ENCODE peak calls at places on chromosomes 1 and 21, in five cellular contexts. C, H, M, S and R are unnamed samples.

GRCh38 chr21:33058468-33059318 is 11.2 kb upstream of the OLIG1 start:
- DNase-seq in H (no peak), S (no peak), C (no peak), M (no peak), R (no peak)

GRCh38 chr1:93346472-93346991 is 825 bp downstream of the DR1 start:
- DNase-seq in S (no peak), H (peak), C (no peak), M (no peak), R (no peak)

GRCh38 chr1:230542681-230543080 is 99.6 kb upstream of the COG2 start:
- DNase-seq in C (no peak), M (no peak), H (no peak), S (no peak), R (no peak)

GRCh38 chr1:82386365-82387069 is 585.8 kb downstream of the ADGRL2 start:
- DNase-seq in H (no peak), S (no peak), M (no peak), C (no peak), R (no peak)

GRCh38 chr1:193937308-193937707 is 750.9 kb upstream of the B3GALT2 start:
- DNase-seq in M (no peak), S (no peak), C (no peak), H (no peak), R (no peak)

GRCh38 chr1:27026621-27027574 is 14.2 kb upstream of the TENT5B start:
- DNase-seq in S (no peak), C (no peak), M (no peak), H (peak), R (peak)

GRCh38 chr1:86706018-86706417 is 1.6 kb downstream of the SH3GLB1 start:
- DNase-seq in S (no peak), C (no peak), M (no peak), H (no peak), R (no peak)

GRCh38 chr1:218473527-218473926 is 128.4 kb downstream of the TGFB2 start:
- DNase-seq in C (no peak), S (no peak), H (no peak), M (no peak), R (no peak)

GRCh38 chr1:231724876-231725647 is 98.5 kb downstream of the DISC1 start:
- DNase-seq in C (no peak), M (peak), S (no peak), H (no peak), R (no peak)

GRCh38 chr1:186763107-186763506 is 65.6 kb upstream of the PLA2G4A start:
- DNase-seq in M (no peak), S (no peak), C (no peak), H (no peak), R (no peak)

GRCh38 chr1:59044535-59045121 is 252.3 kb upstream of the FGGY start:
- DNase-seq in H (no peak), S (no peak), M (no peak), C (no peak), R (no peak)

GRCh38 chr21:38805282-38806152 is at the start of gene ETS2:
- DNase-seq in S (peak), M (peak), C (peak), H (peak), R (peak)

GRCh38 chr1:33334081-33334552 is 13.2 kb upstream of the A3GALT2 start:
- DNase-seq in H (peak), C (peak), S (no peak), M (no peak), R (peak)

GRCh38 chr1:33049381-33049780 is 12.7 kb upstream of the AK2 start:
- DNase-seq in C (no peak), M (no peak), H (no peak), S (no peak), R (no peak)

DNA sequence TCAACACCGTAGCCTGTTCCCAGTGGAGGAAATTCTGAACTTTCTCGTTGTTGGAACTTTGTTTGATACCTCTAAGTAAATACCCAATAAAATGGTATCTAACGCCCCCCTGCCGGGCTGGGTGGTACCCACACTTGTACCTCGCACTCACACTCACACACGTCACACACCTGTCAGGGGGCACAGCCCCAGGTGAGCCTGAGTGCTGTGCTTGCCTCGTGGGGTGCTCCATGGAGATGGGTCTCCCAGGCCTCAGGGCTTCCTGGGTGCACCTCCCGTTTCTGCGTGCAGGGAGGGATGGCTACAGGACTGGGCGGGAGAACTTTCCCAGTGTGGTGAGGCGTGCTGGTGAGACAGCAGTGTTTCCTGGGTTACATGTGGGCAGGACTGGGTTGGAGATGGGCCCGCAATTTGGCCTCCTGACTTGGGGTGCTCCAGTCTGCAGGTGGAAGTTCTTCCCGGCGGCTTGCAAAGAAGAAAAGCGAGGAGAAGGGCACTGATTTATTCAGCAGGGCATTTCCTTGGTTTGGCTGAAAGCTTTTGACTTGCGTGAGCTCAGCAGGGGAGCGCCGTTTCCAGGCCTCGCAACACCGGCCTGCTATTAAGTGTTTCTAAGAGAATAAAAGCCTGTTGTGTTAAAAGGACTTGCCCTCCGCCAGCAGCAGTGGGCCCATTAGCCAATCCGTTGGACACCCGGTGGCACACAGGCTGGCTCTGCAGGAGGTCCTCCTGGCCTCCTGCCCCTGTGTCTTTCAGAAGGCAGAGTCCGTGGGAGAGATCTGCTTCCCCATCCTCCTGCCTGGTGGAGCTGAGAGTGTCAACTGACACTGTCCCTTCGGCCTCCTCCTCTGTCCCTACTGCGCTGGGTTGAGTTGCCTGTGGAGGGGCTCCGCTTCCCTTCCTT is 79.7 kb downstream of the KIF26B start:
- DNase-seq in M (peak), C (no peak), H (no peak), S (no peak), R (no peak)
- TF ChIP-seq EP300 in M (no peak), C (no peak), H (no peak), S (no peak), R (no peak)

GRCh38 chr1:216917039-216917438 is 193.8 kb upstream of the ESRRG start:
- DNase-seq in S (no peak), C (no peak), M (no peak), H (no peak), R (no peak)

GRCh38 chr1:216914974-216915373 is 191.7 kb upstream of the ESRRG start:
- DNase-seq in S (no peak), M (no peak), H (no peak), C (no peak), R (no peak)

GRCh38 chr1:216913966-216914365 is 190.7 kb upstream of the ESRRG start:
- DNase-seq in C (no peak), M (no peak), S (no peak), H (no peak), R (no peak)

GRCh38 chr1:216923601-216924000 is 200.4 kb upstream of the ESRRG start:
- DNase-seq in H (no peak), S (no peak), C (no peak), M (no peak), R (no peak)

DNA sequence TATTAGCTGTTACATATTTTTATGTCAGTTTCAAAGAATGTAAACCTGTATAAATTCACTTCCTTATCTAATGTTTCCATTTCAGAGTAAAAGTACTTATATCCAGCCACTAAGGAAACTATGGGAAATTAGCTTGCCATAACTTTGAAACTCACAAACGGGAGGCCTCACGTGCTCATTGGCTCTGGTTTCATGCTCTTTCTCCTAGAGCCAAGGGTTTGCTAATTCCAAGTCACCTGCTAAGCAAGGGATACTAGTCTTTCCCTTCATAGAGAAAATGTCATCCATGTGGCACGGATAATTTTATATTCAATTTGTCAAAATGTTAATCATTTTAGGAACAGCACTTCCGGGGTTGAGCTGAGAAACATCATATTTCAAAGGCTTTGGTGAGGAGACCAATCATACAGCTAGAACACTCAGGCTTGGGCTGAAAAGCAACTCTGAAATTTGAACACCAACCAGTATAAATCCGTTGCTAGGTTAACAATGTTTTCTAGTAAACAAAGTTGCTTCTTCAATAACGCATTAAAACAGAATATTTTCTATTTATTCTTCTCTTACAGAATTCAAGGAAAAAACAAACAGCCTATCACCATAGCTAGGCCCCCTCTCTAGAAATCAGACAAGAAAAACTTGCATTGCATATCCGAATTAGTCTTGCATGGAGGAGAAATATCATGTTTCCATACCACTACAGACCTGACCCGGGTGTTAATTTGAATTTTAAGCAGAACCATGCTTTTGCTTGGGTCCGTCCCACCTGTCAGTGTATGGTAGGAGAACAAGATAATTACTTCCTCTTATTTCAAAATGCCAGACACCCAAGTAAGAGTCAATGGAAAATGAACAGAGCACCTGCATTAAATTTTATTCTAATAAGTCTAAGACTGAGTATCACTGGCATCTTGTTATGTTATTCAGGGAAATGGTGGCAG is 196.1 kb upstream of the ESRRG start:
- DNase-seq in M (no peak), H (no peak), C (no peak), S (no peak), R (no peak)
- TF ChIP-seq CTCF in M (no peak), H (no peak), C (no peak), S (no peak), R (no peak)

DNA sequence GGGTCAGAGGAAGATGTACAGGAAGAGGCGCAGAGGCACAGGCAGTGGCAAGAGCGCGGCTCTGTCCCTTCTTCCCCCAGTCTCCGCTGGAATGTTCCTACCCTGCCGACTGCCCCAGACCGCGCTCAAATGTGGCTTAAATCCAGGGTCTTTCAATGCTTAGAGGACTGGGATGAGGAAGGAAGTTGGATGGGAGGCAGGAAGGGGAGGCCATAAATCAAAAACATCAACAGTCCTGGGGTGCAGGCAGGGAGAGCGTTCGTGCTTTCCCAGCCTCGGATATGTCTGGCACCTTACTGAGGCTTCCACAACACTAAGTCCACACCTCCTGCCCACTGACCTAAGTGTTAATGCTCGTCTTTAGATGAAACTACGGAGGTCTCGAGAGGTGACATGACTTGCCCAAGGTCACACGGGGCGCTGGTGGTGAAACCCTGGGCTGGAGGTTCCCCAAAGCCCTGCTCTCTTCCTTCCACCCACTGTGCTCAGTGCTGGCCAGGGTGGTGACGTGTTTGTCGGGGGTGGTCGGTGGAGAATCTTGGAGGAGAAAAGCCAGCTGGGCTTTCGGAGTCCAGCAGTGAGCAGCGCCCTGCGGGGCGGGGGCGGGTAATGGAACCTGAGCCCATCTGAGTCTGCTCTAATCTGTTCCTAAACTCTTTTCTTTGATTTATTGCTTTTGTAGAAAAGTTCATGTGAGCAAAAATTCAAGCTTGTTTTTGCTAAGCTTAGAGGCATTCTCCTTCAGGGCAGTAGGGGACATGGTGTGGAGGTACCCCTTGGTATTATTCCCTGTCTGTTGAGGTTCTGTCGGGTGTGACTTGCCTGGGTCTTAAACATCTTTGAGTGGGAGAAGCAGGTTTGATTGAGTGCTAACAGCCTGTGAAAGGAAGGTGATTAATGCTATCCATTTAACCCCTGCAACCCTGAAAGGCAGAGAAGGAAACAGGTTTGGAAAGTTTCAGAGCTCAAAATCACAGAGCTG is 725 bp downstream of the CDA start:
- DNase-seq in M (no peak), C (peak), H (no peak), S (no peak), R (no peak)
- TF ChIP-seq POLR2AphosphoS5 in M (no peak), C (no peak), H (no peak), S (no peak), R (no peak)

DNA sequence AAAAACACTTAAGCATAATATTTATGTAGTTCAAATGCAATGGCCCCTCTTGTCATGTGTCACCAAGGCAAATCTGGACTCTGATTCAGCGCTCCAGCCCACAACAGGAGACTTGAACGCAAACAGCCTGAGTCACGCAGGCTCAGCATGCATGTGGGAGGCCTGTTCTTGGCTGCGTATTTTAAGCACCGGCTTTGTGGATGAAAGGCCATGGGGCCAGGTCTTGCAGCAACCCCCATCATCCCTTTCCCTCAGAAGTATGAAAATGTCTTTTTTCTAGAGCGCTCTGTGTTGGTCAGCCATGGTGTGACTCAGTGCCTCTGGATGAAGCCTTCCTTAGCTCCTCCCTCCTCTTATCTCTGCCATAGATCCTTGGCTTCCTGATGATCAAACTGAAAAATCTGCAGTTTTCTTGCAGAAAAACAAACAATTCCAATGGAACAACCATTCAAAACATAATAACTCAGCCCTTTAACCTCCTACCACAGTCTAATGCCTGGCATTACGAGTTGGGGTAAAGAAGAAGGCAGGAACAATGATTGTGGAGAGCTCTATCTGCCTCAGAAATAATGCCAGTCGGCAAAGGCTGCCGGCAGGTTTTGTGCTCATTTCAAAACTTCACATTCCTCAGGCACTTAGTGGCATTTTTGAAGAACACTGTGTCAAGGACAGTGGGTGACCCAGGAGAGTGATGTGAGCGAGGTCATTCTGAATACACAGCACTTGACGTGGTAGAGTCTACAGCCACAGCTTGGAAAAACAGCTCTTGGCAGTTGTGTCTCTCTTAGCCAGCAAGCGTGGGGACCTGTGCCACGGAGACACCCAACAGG is 167.5 kb downstream of the CLIC6 start:
- DNase-seq in S (no peak), H (peak), C (peak), M (no peak), R (peak)
- TF ChIP-seq EP300 in S (no peak), H (no peak), C (no peak), M (no peak), R (no peak)

GRCh38 chr1:37822942-37823865 is 15.2 kb upstream of the YRDC start:
- DNase-seq in H (no peak), C (no peak), S (no peak), M (no peak), R (no peak)

GRCh38 chr1:37814257-37814656 is 6.2 kb upstream of the YRDC start:
- DNase-seq in S (no peak), M (no peak), H (no peak), C (no peak), R (no peak)

DNA sequence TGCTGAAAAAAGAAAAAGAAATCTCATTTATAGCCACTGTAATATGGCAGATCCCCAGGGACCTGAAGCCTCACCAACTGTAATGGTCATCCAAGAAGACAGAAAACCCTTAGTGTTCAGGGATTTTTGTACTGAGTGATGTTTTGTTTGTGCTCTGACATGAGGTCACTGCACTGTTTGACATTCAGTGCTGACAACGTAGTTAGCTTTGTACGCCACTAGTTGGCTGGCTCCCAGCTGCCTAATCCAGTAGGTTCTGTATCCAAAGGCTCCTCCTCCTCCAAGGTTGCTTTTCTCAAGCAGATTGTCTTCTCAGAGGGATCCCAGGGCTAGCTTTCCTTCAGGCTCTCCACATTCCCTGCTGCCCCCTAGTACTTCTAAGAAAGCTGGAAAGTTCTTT is 9.5 kb upstream of the YRDC start:
- DNase-seq in C (no peak), H (no peak), M (no peak), S (no peak), R (peak)
- TF ChIP-seq CTCF in C (no peak), H (no peak), M (peak), S (no peak), R (no peak)

GRCh38 chr1:12179111-12179519 is 12.3 kb downstream of the TNFRSF1B start:
- DNase-seq in M (no peak), H (peak), S (no peak), C (no peak), R (no peak)
- TF ChIP-seq POLR2AphosphoS5 in M (no peak), H (no peak), S (no peak), C (peak), R (no peak)

GRCh38 chr1:228904222-228904621 is 168.9 kb downstream of the RHOU start:
- DNase-seq in S (no peak), M (no peak), H (no peak), C (no peak), R (no peak)

GRCh38 chr1:228900993-228901392 is 165.7 kb downstream of the RHOU start:
- DNase-seq in S (no peak), H (no peak), C (no peak), M (no peak), R (no peak)

GRCh38 chr1:228901936-228902681 is 166.8 kb downstream of the RHOU start:
- DNase-seq in S (no peak), M (no peak), H (no peak), C (no peak), R (no peak)

GRCh38 chr1:228903573-228904122 is 168.4 kb downstream of the RHOU start:
- DNase-seq in H (no peak), S (no peak), C (no peak), M (no peak), R (no peak)

GRCh38 chr1:228902781-228903572 is 167.7 kb downstream of the RHOU start:
- DNase-seq in M (no peak), H (peak), S (no peak), C (peak), R (peak)
- TF ChIP-seq EP300 in M (no peak), H (no peak), S (no peak), C (no peak), R (peak)

DNA sequence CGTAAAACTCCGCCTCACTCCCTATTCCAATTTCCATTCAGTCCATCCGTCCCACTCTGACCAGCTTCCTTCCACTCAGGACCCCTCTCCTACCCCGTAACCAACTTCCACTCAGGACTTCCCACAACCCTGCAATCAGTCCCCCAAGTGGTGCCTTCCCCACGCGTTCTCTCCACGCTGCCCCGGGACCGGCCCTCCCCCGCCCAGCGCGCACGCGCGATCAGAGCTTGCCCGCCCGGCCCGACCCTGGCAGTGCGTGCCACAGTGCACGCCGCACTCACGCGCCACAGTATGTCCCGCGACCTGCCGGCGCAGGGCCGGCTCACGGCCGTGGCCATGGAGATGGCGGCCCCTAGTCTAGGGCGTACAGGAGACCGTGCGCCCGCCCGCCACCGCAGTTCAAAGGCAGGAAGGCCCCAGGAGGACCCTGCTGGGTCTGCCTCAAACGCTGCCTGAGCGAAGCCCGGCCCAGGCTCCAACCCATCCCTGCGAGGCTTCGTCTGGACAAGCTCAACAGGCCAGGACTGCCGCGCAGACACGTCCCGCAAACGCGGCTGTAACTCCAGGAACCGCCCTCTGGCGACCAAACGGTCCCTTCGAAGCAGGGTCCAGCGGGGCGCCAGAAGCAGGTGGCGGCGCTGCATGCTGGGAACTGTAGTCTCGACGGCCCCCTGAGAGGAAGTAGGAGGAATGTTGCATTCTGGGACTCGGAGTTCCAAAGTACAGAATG is at the start of gene NDC1:
- DNase-seq in M (peak), C (peak), H (peak), S (peak), R (peak)
- TF ChIP-seq CTCF in M (peak), C (no peak), H (no peak), S (peak), R (peak)